ENCODE peak calls at places on chromosome 14, in five cellular contexts. O is Right ventricle myocardium superior, J is amygdala, L is aorta, I is RWPE2. C is an unnamed sample.

GRCh38 chr14:100651999-100652508 is 64.8 kb upstream of the BEGAIN start:
- DNase-seq in O (no peak), J (no peak), I (no peak), L (no peak), C (no peak)

GRCh38 chr14:76181546-76181945 is 29.8 kb downstream of the GPATCH2L start:
- DNase-seq in J (no peak), I (no peak), L (no peak), O (no peak), C (no peak)

GRCh38 chr14:91885113-91885712 is 17.9 kb upstream of the TC2N start:
- DNase-seq in O (no peak), I (no peak), J (no peak), L (peak; percentile 76), C (no peak)

GRCh38 chr14:102046337-102047278 is 40.2 kb downstream of the HSP90AA1 start:
- DNase-seq in O (peak; percentile 89), J (peak; percentile 38), L (peak; percentile 92), I (no peak), C (peak; percentile 81)

GRCh38 chr14:99127651-99128167 is 144.3 kb downstream of the BCL11B start:
- DNase-seq in O (no peak), L (peak; percentile 58), J (no peak), I (peak; percentile 97), C (no peak)

GRCh38 chr14:51963164-51963733 is 26.1 kb upstream of the RTRAF start:
- DNase-seq in I (no peak), O (no peak), J (no peak), L (no peak), C (no peak)

GRCh38 chr14:51657762-51658161 is 6.1 kb downstream of the FRMD6 start:
- DNase-seq in J (no peak), L (no peak), I (no peak), O (no peak), C (no peak)

GRCh38 chr14:93146119-93146518 is 30.4 kb upstream of the ITPK1 start:
- DNase-seq in J (no peak), I (no peak), O (no peak), L (no peak), C (no peak)

GRCh38 chr14:85537526-85537925 is 7.6 kb downstream of the FLRT2 start:
- DNase-seq in J (no peak), O (no peak), L (no peak), I (no peak), C (no peak)

GRCh38 chr14:61526405-61527312 is 168.7 kb upstream of the HIF1A start:
- DNase-seq in J (no peak), I (no peak), L (no peak), O (peak; percentile 72), C (no peak)

GRCh38 chr14:64209428-64210165 is 84.6 kb downstream of the ESR2 start:
- DNase-seq in I (no peak), J (no peak), O (peak; percentile 74), L (no peak), C (no peak)

GRCh38 chr14:93962701-93963601 is 13.4 kb downstream of the ASB2 start:
- DNase-seq in J (no peak), L (no peak), I (no peak), O (no peak), C (no peak)

GRCh38 chr14:84343637-84344036 is 1186.3 kb upstream of the FLRT2 start:
- DNase-seq in L (no peak), O (no peak), J (no peak), I (no peak), C (no peak)

GRCh38 chr14:68217891-68218290 is 398.3 kb downstream of the RAD51B start:
- DNase-seq in J (no peak), I (no peak), O (no peak), L (no peak), C (no peak)

GRCh38 chr14:23066368-23066767 is 9.0 kb upstream of the CDH24 start:
- DNase-seq in J (no peak), I (no peak), O (no peak), L (no peak), C (no peak)

GRCh38 chr14:89291351-89291940 is 125.6 kb downstream of the FOXN3 start:
- DNase-seq in J (no peak), L (no peak), I (no peak), O (no peak), C (no peak)

GRCh38 chr14:32546246-32546645 is 217.1 kb downstream of the AKAP6 start:
- DNase-seq in J (no peak), O (no peak), L (no peak), I (no peak), C (no peak)

GRCh38 chr14:68286667-68287066 is 467.1 kb downstream of the RAD51B start:
- DNase-seq in I (no peak), J (no peak), O (no peak), L (no peak), C (no peak)

GRCh38 chr14:49924852-49925251 is 32.0 kb downstream of the ARF6 start:
- DNase-seq in L (no peak), J (no peak), I (no peak), O (no peak), C (no peak)

GRCh38 chr14:77006127-77006526 is 22.4 kb downstream of the IRF2BPL start:
- DNase-seq in J (no peak), L (no peak), I (no peak), O (no peak), C (no peak)

GRCh38 chr14:49882826-49883694 is 9.8 kb upstream of the ARF6 start:
- DNase-seq in J (no peak), O (no peak), L (no peak), I (no peak), C (no peak)